ENCODE peak calls at places on chromosomes 3 and 15, in ten cellular contexts. A is hepatocyte; X is upper lobe of right lung; F is GM23338; S is heart left ventricle; R is PC-9; K is heart right ventricle; V is breast epithelium; M is effector memory CD4-positive, alpha-beta T cell; D is naive thymus-derived CD4-positive, alpha-beta T cell. P is an unnamed sample. For H3K4me1, the result is how much of the 10 kb centered on the place peaks cover.

GRCh38 chr15:34795267-34796081 is at the start of gene ACTC1:
- DNase-seq in A (peak), X (peak), F (peak), S (peak), R (peak), K (peak), V (no peak), M (no peak), D (no peak), P (no peak)

GRCh38 chr15:90818251-90819210 is 49.9 kb upstream of the FURIN start:
- DNase-seq in A (no peak), X (peak), F (peak), S (peak), R (no peak), K (no peak), V (no peak), M (no peak), D (peak), P (no peak)

GRCh38 chr3:126548556-126549466 is 9.9 kb downstream of the C3orf22 start:
- DNase-seq in A (no peak), X (peak), F (no peak), S (peak), R (no peak), K (no peak), V (no peak), M (no peak), D (no peak), P (no peak)

GRCh38 chr3:60755094-60755493 is 496.2 kb downstream of the FHIT start:
- DNase-seq in A (no peak), X (no peak), F (peak), S (no peak), R (no peak), K (no peak), V (no peak), M (no peak), D (no peak), P (no peak)

GRCh38 chr15:35020974-35021373 is 32.9 kb upstream of the ZNF770 start:
- DNase-seq in A (no peak), X (no peak), F (no peak), S (no peak), R (no peak), K (no peak), V (no peak), M (no peak), D (no peak), P (no peak)

GRCh38 chr15:101444015-101444414 is 45.5 kb downstream of the PCSK6 start:
- DNase-seq in A (no peak), X (no peak), F (no peak), S (peak), R (no peak), K (no peak), V (no peak), M (no peak), D (no peak), P (no peak)

GRCh38 chr3:71194785-71195184 is 388.7 kb downstream of the FOXP1 start:
- DNase-seq in A (no peak), X (no peak), F (peak), S (no peak), R (no peak), K (no peak), V (no peak), M (no peak), D (no peak), P (no peak)

GRCh38 chr15:39887832-39888231 is 32.2 kb downstream of the GPR176 start:
- DNase-seq in A (peak), X (no peak), F (peak), S (no peak), R (peak), K (no peak), V (no peak), M (no peak), D (peak), P (peak)

GRCh38 chr3:178320481-178321352 is 215.5 kb upstream of the KCNMB2 start:
- DNase-seq in A (peak), X (no peak), F (no peak), S (peak), R (peak), K (peak), V (no peak), M (no peak), D (no peak), P (no peak)

GRCh38 chr3:52890735-52891134 is 6.6 kb downstream of the STIMATE start:
- DNase-seq in A (no peak), X (no peak), F (no peak), S (no peak), R (no peak), K (no peak), V (no peak), M (no peak), D (no peak), P (no peak)

GRCh38 chr3:14605070-14605469 is 46.5 kb upstream of the CCDC174 start:
- DNase-seq in A (peak), X (no peak), F (no peak), S (no peak), R (no peak), K (no peak), V (no peak), M (no peak), D (no peak), P (no peak)

GRCh38 chr3:79845546-79845945 is 77.7 kb upstream of the ROBO1 start:
- DNase-seq in A (no peak), X (no peak), F (no peak), S (no peak), R (no peak), K (no peak), V (no peak), M (no peak), D (no peak), P (no peak)

GRCh38 chr15:72368315-72368714 is 7.5 kb downstream of the HEXA start:
- DNase-seq in A (no peak), X (no peak), F (no peak), S (no peak), R (no peak), K (no peak), V (no peak), M (no peak), D (no peak), P (no peak)
- H3K4me1 ChIP-seq in A (under half), X (under half), F (under half), S (under half), R (under half), K (under half), V (under half), M (under half), D (under half), P (under half)

DNA sequence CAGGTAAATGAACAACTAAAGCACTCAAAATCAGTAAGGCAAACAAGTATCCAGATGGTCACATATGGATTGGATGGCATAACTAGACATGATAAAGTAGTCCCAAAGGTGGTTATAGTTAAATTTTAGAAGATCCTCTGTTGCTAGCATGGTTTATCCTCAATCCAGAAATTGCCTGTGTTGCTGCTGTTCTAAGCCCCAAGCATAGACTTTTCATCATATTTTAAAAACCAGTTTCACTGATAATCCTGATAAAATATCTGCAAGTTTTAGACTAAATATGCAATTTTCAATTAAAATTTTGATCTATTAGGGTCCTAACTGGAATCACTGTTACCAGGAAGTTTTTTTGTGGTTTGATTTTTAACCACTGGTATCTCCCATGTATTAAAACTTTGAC is 35.4 kb downstream of the MBNL1 start:
- DNase-seq in A (no peak), X (no peak), F (no peak), S (no peak), R (no peak), K (no peak), V (no peak), M (no peak), D (no peak), P (no peak)
- H3K4me1 ChIP-seq in A (under half), X (half or more), F (half or more), S (under half), R (under half), K (under half), V (under half), M (half or more), D (half or more), P (half or more)

GRCh38 chr3:113157408-113157980 is 53.9 kb upstream of the BOC start:
- DNase-seq in A (no peak), X (no peak), F (no peak), S (peak), R (no peak), K (peak), V (peak), M (no peak), D (no peak), P (no peak)

GRCh38 chr3:113158210-113158609 is 53.1 kb upstream of the BOC start:
- DNase-seq in A (no peak), X (no peak), F (no peak), S (no peak), R (no peak), K (peak), V (no peak), M (no peak), D (no peak), P (no peak)

GRCh38 chr3:113161661-113162060 is 49.7 kb upstream of the BOC start:
- DNase-seq in A (no peak), X (no peak), F (no peak), S (no peak), R (no peak), K (no peak), V (no peak), M (no peak), D (no peak), P (no peak)

GRCh38 chr3:113153499-113154107 is 57.8 kb upstream of the BOC start:
- DNase-seq in A (no peak), X (no peak), F (no peak), S (no peak), R (no peak), K (no peak), V (no peak), M (no peak), D (no peak), P (no peak)

GRCh38 chr3:113156816-113157333 is 54.5 kb upstream of the BOC start:
- DNase-seq in A (no peak), X (no peak), F (no peak), S (no peak), R (no peak), K (no peak), V (no peak), M (no peak), D (no peak), P (no peak)
- H3K4me1 ChIP-seq in A (under half), X (under half), F (under half), S (under half), R (under half), K (under half), V (under half), M (under half), D (under half), P (under half)

GRCh38 chr3:193813506-193813850 is 220.5 kb downstream of the OPA1 start:
- DNase-seq in A (no peak), X (no peak), F (peak), S (no peak), R (peak), K (no peak), V (no peak), M (no peak), D (no peak), P (no peak)
- H3K4me1 ChIP-seq in A (under half), X (under half), F (half or more), S (under half), R (half or more), K (under half), V (under half), M (under half), D (under half), P (under half)

GRCh38 chr3:195542691-195543641 is at the start of gene PPP1R2:
- DNase-seq in A (peak), X (peak), F (peak), S (peak), R (peak), K (peak), V (peak), M (peak), D (peak), P (peak)

GRCh38 chr3:195543642-195544536 is 764 bp upstream of the PPP1R2 start:
- DNase-seq in A (no peak), X (no peak), F (peak), S (peak), R (no peak), K (peak), V (no peak), M (no peak), D (no peak), P (no peak)

GRCh38 chr3:195546130-195546560 is 3.0 kb upstream of the PPP1R2 start:
- DNase-seq in A (no peak), X (no peak), F (no peak), S (no peak), R (peak), K (peak), V (peak), M (no peak), D (no peak), P (peak)

GRCh38 chr3:195542261-195542660 is 864 bp downstream of the PPP1R2 start:
- DNase-seq in A (no peak), X (no peak), F (no peak), S (no peak), R (no peak), K (no peak), V (no peak), M (no peak), D (peak), P (no peak)

DNA sequence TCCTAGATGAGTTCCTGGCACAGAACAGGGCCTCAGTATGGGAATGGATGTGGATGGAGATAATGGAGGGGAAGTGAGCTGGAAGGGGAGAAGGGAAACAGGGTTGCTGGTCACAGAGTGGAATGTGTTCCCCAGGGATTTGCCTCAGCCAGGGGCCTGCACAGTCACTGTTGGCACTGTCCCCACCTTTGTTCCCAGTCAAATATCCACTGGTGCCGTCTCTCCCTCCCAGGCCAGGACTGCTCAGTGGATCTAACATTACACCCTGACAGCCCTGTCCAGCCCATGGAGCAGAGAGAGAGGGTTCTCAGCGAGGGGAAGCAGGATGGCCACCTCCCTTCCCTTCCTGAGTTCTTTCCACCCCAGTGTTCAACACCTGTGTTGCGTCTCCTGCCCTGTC is 1.5 kb upstream of the PPP1R2 start:
- DNase-seq in A (no peak), X (no peak), F (no peak), S (peak), R (no peak), K (peak), V (no peak), M (no peak), D (no peak), P (no peak)
- H3K4me1 ChIP-seq in A (under half), X (under half), F (half or more), S (under half), R (under half), K (under half), V (under half), M (half or more), D (under half), P (under half)

GRCh38 chr3:36991147-36991546 is 1.8 kb downstream of the EPM2AIP1 start:
- DNase-seq in A (no peak), X (no peak), F (no peak), S (no peak), R (no peak), K (no peak), V (no peak), M (no peak), D (no peak), P (no peak)
- H3K4me1 ChIP-seq in A (under half), X (half or more), F (under half), S (under half), R (under half), K (under half), V (under half), M (under half), D (under half), P (under half)

DNA sequence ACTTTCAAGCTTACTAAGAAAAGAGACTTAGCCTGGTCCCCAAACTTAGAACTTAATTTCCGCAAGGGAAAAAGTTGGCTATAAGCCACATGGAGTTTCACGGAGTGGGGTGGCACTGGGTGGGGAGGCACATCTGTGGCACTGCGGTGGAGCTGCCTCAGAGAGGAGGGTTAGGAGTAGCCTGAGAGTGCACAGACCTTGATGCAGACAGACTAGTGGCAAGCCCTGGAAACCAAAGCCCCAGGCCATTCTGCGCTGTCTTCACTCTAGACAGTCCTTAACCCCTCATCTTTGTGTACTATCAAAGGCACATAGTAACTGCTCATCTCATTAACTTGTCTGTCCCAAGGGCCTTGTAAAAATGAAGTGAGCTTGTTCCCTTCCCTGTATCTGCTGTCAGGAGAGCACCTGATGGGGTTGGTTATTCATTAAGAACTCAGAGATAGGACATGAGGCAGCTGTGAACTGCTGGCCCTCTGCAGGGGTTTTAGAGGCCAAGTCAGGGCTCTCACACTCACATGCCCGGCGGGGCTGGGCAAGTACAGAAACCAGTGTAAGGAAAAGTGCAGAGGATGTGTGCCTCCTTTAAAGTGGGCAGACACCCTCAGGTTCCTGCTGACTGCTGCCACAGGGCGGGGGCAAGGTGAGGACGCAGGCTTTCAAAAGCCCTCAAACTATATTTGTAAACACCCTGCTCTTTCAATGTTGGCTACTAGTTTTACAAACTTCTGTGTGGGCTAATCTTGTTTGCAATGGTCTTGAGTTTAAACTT is 22.2 kb downstream of the CXCR6 start:
- DNase-seq in A (no peak), X (no peak), F (no peak), S (no peak), R (no peak), K (no peak), V (no peak), M (no peak), D (no peak), P (no peak)
- H3K4me1 ChIP-seq in A (under half), X (under half), F (under half), S (under half), R (under half), K (under half), V (under half), M (under half), D (under half), P (under half)

DNA sequence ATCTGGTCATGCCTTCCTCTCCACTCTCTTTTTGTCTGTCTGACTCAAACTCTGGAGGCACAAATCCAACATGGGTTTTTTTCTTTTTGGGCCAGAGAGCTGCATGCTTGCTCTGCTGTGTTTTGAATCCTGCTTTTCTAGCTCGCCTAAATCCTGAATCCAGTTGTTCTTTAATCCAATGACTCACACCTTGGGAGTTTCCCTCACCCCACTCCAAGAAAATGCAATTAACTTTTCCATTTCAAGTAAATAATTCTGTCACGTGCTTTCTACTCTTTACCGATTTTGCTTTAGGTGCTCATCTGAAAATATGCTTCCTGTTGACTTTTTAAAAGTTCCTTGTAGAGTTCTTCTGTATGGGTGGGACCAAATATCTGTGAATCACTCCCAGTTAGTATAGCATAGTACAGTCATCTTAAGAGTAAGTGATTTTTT is 47.6 kb downstream of the SLMAP start:
- DNase-seq in A (peak), X (no peak), F (peak), S (no peak), R (peak), K (peak), V (peak), M (no peak), D (peak), P (peak)
- H3K4me1 ChIP-seq in A (under half), X (under half), F (under half), S (under half), R (half or more), K (under half), V (under half), M (under half), D (under half), P (under half)

GRCh38 chr15:64742385-64742784 is 33.0 kb downstream of the RBPMS2 start:
- DNase-seq in A (no peak), X (no peak), F (no peak), S (peak), R (no peak), K (no peak), V (no peak), M (no peak), D (no peak), P (no peak)

GRCh38 chr15:64740361-64741170 is 34.8 kb downstream of the RBPMS2 start:
- DNase-seq in A (peak), X (peak), F (no peak), S (peak), R (peak), K (peak), V (no peak), M (no peak), D (no peak), P (no peak)

GRCh38 chr15:64742921-64743320 is 32.5 kb downstream of the RBPMS2 start:
- DNase-seq in A (no peak), X (no peak), F (no peak), S (no peak), R (no peak), K (no peak), V (no peak), M (no peak), D (no peak), P (no peak)

GRCh38 chr15:64739216-64739976 is 36.0 kb downstream of the RBPMS2 start:
- DNase-seq in A (no peak), X (no peak), F (no peak), S (no peak), R (no peak), K (no peak), V (no peak), M (no peak), D (no peak), P (no peak)

DNA sequence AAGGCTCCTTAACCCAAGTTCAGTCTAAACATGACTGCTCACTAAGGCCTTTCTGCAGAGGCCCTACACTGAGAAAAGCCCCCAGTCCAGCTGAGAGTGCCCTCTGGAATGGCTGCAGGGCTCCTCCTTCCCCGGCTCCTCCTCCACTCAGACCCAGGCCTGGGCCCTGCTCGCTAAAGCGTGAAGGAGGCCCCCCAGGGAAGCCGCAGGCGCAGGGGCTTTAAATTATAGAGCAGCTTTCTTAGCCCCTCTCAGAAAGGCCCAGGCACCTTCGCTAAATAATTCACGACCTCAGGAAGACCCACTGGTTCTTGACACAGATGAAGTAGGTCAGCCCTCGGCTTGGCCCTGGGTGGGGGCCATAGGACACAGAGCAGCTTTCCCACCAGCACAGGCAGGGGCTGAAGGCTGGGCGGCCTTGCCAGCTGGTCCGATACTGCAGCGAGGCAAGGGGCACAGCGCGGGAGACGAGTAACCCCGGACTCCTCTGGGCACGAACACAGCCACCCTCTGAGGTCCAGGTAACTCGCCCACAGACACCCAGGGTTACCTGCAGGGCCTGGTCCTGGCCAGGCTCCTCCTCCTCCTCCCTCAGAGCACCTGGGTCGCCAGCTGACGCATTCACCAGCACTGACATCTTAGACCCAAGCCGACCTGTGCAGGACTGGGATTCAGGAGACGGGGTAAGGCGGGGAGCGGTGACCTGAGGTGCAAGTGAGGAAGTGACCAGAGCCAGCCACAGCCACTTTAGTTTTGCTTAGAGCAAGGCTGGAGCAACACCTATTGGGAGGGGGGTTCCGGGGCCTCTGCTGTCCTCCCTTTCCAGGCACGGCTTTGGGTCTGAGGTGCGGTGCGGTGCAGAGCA is 36.9 kb downstream of the RBPMS2 start:
- DNase-seq in A (no peak), X (no peak), F (no peak), S (no peak), R (no peak), K (no peak), V (no peak), M (no peak), D (no peak), P (no peak)
- H3K4me1 ChIP-seq in A (under half), X (under half), F (under half), S (under half), R (under half), K (under half), V (under half), M (under half), D (under half), P (under half)